ENCODE peak calls at places on chromosomes 16 and 17, in eight cellular contexts. K, D, H, J, A, R, M and X are unnamed samples.
A peak's percentile ranks its signal among the peaks of the same experiment; 100 is the strongest.

GRCh38 chr17:10197721-10198508 is 491 bp downstream of the GAS7 start:
- DNase-seq in R (no peak), D (no peak), M (no peak), A (no peak), H (no peak), J (no peak), K (peak; percentile 50), X (no peak)

GRCh38 chr17:57696050-57696449 is 49.0 kb downstream of the CCDC182 start:
- DNase-seq in J (no peak), A (peak; percentile 58), R (no peak), H (no peak), D (no peak), M (no peak), K (no peak), X (no peak)

GRCh38 chr16:15653227-15653626 is 3.2 kb downstream of the NDE1 start:
- DNase-seq in J (no peak), A (no peak), K (no peak), H (no peak), R (no peak), D (peak; percentile 97), M (no peak), X (no peak)

GRCh38 chr16:8561496-8561895 is 28.8 kb downstream of the TMEM114 start:
- DNase-seq in K (no peak), H (no peak), A (no peak), R (no peak), J (no peak), D (no peak), M (no peak), X (no peak)

GRCh38 chr17:16363749-16364536 is 10.7 kb upstream of the CENPV start:
- DNase-seq in D (peak; percentile 69), K (peak; percentile 86), H (peak; percentile 33), J (peak; percentile 79), A (peak; percentile 58), M (peak; percentile 89), R (peak; percentile 84), X (peak; percentile 94)

GRCh38 chr17:29760279-29760721 is 137.6 kb upstream of the CORO6 start:
- DNase-seq in R (no peak), D (peak; percentile 39), A (no peak), K (peak; percentile 78), M (no peak), J (no peak), H (no peak), X (no peak)

GRCh38 chr16:86387461-86388440 is 122.6 kb upstream of the FOXF1 start:
- DNase-seq in R (no peak), K (peak; percentile 90), M (no peak), A (no peak), H (no peak), J (no peak), D (peak; percentile 100), X (no peak)

GRCh38 chr17:79746955-79747507 is 16.3 kb downstream of the ENPP7 start:
- DNase-seq in M (no peak), A (no peak), R (no peak), D (no peak), J (no peak), K (no peak), H (no peak), X (no peak)

GRCh38 chr16:66487580-66488235 is 60.6 kb downstream of the BEAN1 start:
- DNase-seq in D (no peak), A (no peak), H (peak; percentile 14), M (no peak), K (peak; percentile 34), R (peak; percentile 2), J (peak; percentile 11), X (peak; percentile 75)

DNA sequence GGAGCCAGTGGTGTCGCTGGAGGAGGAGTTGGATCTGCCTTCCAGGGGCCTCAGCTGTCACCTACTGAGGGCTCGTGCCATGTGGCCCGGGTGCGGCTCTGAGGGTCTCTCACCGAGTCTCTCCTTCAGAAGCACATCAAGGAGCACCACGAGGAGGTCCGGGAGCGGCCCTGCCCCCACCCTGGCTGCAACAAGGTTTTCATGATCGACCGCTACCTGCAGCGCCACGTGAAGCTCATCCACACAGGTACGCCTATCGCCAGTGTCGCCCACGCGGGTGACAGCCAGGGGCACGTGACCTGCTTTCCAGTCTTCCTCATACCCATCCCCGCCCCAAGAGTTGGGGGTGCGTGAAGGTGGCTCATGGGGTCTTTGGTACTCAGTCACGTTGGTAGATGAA is 12.5 kb downstream of the ZNF276 start:
- DNase-seq in R (no peak), H (no peak), A (no peak), J (no peak), M (no peak), K (peak; percentile 11), D (no peak), X (no peak)
- TF ChIP-seq POLR2A in R (no peak), H (no peak), A (no peak), J (no peak), M (no peak), K (no peak), D (no peak), X (no peak)

DNA sequence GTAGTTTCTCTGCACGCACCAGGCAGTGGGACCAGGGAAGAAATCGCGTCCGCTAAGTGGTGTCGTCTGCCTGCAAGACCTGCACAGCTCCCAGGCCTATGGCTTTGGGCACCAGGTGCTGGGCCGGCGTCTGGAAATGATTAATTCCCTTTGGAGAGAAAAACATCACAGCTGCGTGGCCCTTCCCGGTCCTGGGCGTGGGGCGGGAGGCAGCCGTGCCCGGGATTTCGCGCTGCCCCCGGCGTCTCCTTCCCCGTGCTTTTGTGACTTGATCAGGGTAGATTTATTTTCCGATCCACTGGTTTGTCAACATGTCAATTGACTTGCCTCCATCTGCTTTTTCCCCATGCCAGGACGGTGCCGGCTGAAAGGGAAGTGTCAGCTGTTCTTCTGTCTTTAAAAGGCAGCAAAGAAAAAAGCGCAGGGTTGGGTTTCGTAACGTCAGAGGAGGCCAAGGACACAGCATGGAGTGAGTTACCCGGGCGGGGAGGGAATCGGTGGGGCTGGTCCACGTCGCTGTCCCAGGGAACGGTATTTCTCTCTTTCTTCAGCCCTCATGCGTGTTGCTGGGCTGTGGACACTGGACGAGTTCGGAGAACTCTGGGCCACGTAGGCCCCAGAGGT is 188.2 kb upstream of the ZNF469 start:
- DNase-seq in R (no peak), D (peak; percentile 22), K (peak; percentile 86), J (no peak), M (peak; percentile 29), A (peak; percentile 68), H (no peak), X (peak; percentile 72)
- TF ChIP-seq CTCF in R (no peak), D (no peak), K (no peak), J (no peak), M (no peak), A (no peak), H (no peak), X (no peak)

DNA sequence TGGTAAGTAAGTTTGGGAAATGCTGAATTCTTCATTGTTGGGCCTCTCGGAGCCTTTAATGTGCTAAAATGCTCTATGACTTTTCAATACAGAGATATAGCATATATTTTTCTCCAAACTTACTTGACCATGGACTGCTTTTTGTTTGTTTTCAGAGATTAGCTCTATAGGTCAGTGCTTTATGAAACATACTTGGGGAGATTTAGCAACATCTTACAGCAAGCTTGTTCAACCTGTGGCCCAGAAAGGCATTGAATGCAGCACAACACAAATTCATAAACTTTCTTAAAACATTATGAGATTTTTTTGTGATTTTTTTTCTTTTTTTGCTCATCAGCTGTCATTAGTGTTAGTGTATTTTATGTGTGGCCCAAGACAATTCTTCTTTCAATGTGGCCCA is 1.0 kb upstream of the KRTAP3-1 start:
- DNase-seq in H (no peak), J (no peak), D (no peak), A (no peak), M (no peak), K (no peak), R (no peak), X (no peak)
- H3K4me3 ChIP-seq in H (no peak overlapping the region), J (no peak overlapping the region), D (no peak overlapping the region), A (no peak overlapping the region), M (no peak overlapping the region), K (no peak overlapping the region), R (no peak overlapping the region), X (no peak overlapping the region)

GRCh38 chr16:29663020-29663828 is at the start of gene SPN:
- DNase-seq in D (no peak), A (no peak), M (no peak), H (no peak), K (peak; percentile 96), J (no peak), R (no peak), X (no peak)

GRCh38 chr16:29662729-29663019 is 373 bp upstream of the SPN start:
- DNase-seq in H (no peak), A (no peak), D (no peak), J (no peak), K (peak; percentile 98), M (no peak), R (peak; percentile 27), X (no peak)

GRCh38 chr16:29663829-29664132 is 734 bp downstream of the SPN start:
- DNase-seq in K (no peak), M (no peak), A (no peak), J (no peak), R (no peak), H (no peak), D (no peak), X (no peak)

GRCh38 chr16:29665294-29666077 is 2.4 kb downstream of the SPN start:
- DNase-seq in K (peak; percentile 63), A (no peak), H (no peak), M (no peak), J (no peak), D (no peak), R (no peak), X (no peak)

GRCh38 chr16:29664133-29664912 is 1.3 kb downstream of the SPN start:
- DNase-seq in K (peak; percentile 90), J (no peak), D (no peak), A (no peak), M (no peak), R (no peak), H (no peak), X (no peak)
- TF ChIP-seq POLR2A in K (peak; percentile 41), J (no peak), D (no peak), A (no peak), M (no peak), R (no peak), H (no peak), X (no peak)

DNA sequence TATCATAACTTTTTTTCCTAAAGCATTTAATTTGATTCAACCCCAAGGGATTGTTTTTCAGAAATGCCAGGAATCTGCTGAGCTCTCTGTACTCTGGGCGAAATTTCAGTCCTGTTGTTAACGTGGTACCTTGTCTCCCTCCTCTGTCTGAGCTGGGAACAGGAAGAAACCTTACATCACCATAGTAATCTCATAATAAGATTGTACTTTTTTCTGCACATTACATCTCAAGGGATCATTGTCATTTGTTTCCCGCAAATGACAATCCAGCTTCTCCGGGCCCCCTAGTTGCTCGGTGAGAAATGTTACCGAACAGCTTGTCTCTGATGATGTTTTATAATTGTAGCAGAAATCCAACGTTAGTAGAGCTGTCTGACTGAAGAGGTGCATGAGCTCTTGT is 152.7 kb upstream of the ERCC4 start:
- DNase-seq in D (no peak), K (no peak), M (no peak), J (no peak), R (no peak), H (no peak), A (no peak), X (no peak)
- TF ChIP-seq CTCF in D (no peak), K (no peak), M (no peak), J (no peak), R (no peak), H (peak; percentile 20), A (peak; percentile 10), X (no peak)